ENCODE peak calls at places on chromosome 3, in five cellular contexts. One of them, this sample, is unnamed.

GRCh38 chr3:64138046-64138445 is 87.2 kb downstream of the PRICKLE2 start:
- DNase-seq in CD8-positive, alpha-beta T cell: no peak
- DNase-seq in HCT116: no peak
- DNase-seq in fibroblast of the aortic adventitia: no peak
- DNase-seq in upper lobe of right lung: no peak
- DNase-seq in this sample: no peak

GRCh38 chr3:172606021-172606420 is 82.8 kb upstream of the TNFSF10 start:
- DNase-seq in CD8-positive, alpha-beta T cell: no peak
- DNase-seq in HCT116: no peak
- DNase-seq in fibroblast of the aortic adventitia: no peak
- DNase-seq in upper lobe of right lung: no peak
- DNase-seq in this sample: peak

GRCh38 chr3:37909067-37909911 is 47.6 kb downstream of the CTDSPL start:
- DNase-seq in CD8-positive, alpha-beta T cell: no peak
- DNase-seq in HCT116: no peak
- DNase-seq in fibroblast of the aortic adventitia: no peak
- DNase-seq in upper lobe of right lung: no peak
- DNase-seq in this sample: peak

GRCh38 chr3:51622868-51623267 is 48.2 kb upstream of the TEX264 start:
- DNase-seq in CD8-positive, alpha-beta T cell: no peak
- DNase-seq in HCT116: no peak
- DNase-seq in fibroblast of the aortic adventitia: peak
- DNase-seq in upper lobe of right lung: no peak
- DNase-seq in this sample: peak

GRCh38 chr3:197356275-197356674 is 57.9 kb upstream of the DLG1 start:
- DNase-seq in CD8-positive, alpha-beta T cell: no peak
- DNase-seq in HCT116: no peak
- DNase-seq in fibroblast of the aortic adventitia: no peak
- DNase-seq in upper lobe of right lung: peak
- DNase-seq in this sample: no peak

GRCh38 chr3:172235698-172236097 is 196.3 kb downstream of the FNDC3B start:
- DNase-seq in CD8-positive, alpha-beta T cell: no peak
- DNase-seq in HCT116: no peak
- DNase-seq in fibroblast of the aortic adventitia: no peak
- DNase-seq in upper lobe of right lung: no peak
- DNase-seq in this sample: no peak

GRCh38 chr3:63231556-63231955 is 46.6 kb upstream of the SYNPR start:
- DNase-seq in CD8-positive, alpha-beta T cell: no peak
- DNase-seq in HCT116: no peak
- DNase-seq in fibroblast of the aortic adventitia: no peak
- DNase-seq in upper lobe of right lung: no peak
- DNase-seq in this sample: no peak

GRCh38 chr3:87788516-87788915 is 270.3 kb downstream of the CGGBP1 start:
- DNase-seq in CD8-positive, alpha-beta T cell: no peak
- DNase-seq in HCT116: no peak
- DNase-seq in fibroblast of the aortic adventitia: no peak
- DNase-seq in upper lobe of right lung: no peak
- DNase-seq in this sample: no peak

GRCh38 chr3:54967586-54968244 is 39.9 kb upstream of the LRTM1 start:
- DNase-seq in CD8-positive, alpha-beta T cell: no peak
- DNase-seq in HCT116: no peak
- DNase-seq in fibroblast of the aortic adventitia: peak
- DNase-seq in upper lobe of right lung: no peak
- DNase-seq in this sample: peak

GRCh38 chr3:68972358-68972979 is 40.1 kb upstream of the TAFA4 start:
- DNase-seq in CD8-positive, alpha-beta T cell: peak
- DNase-seq in HCT116: peak
- DNase-seq in fibroblast of the aortic adventitia: peak
- DNase-seq in upper lobe of right lung: no peak
- DNase-seq in this sample: peak

GRCh38 chr3:57095361-57095760 is 34.9 kb downstream of the SPATA12 start:
- DNase-seq in CD8-positive, alpha-beta T cell: no peak
- DNase-seq in HCT116: no peak
- DNase-seq in fibroblast of the aortic adventitia: no peak
- DNase-seq in upper lobe of right lung: no peak
- DNase-seq in this sample: no peak

GRCh38 chr3:129606522-129607390 is at the start of gene PLXND1:
- DNase-seq in CD8-positive, alpha-beta T cell: peak
- DNase-seq in HCT116: no peak
- DNase-seq in fibroblast of the aortic adventitia: peak
- DNase-seq in upper lobe of right lung: peak
- DNase-seq in this sample: peak

GRCh38 chr3:20975221-20975620 is 775.8 kb downstream of the ZNF385D start:
- DNase-seq in CD8-positive, alpha-beta T cell: no peak
- DNase-seq in HCT116: no peak
- DNase-seq in fibroblast of the aortic adventitia: peak
- DNase-seq in upper lobe of right lung: no peak
- DNase-seq in this sample: peak

GRCh38 chr3:52277972-52278509 is 408 bp downstream of the WDR82 start:
- DNase-seq in CD8-positive, alpha-beta T cell: no peak
- DNase-seq in HCT116: no peak
- DNase-seq in fibroblast of the aortic adventitia: peak
- DNase-seq in upper lobe of right lung: no peak
- DNase-seq in this sample: peak

GRCh38 chr3:70982700-70983140 is 600.8 kb downstream of the FOXP1 start:
- DNase-seq in CD8-positive, alpha-beta T cell: no peak
- DNase-seq in HCT116: peak
- DNase-seq in fibroblast of the aortic adventitia: peak
- DNase-seq in upper lobe of right lung: no peak
- DNase-seq in this sample: peak

GRCh38 chr3:156174229-156174847 is 54.0 kb downstream of the KCNAB1 start:
- DNase-seq in CD8-positive, alpha-beta T cell: no peak
- DNase-seq in HCT116: peak
- DNase-seq in fibroblast of the aortic adventitia: peak
- DNase-seq in upper lobe of right lung: no peak
- DNase-seq in this sample: peak
- TF ChIP-seq CTCF in CD8-positive, alpha-beta T cell: no peak
- TF ChIP-seq CTCF in HCT116: peak
- TF ChIP-seq CTCF in fibroblast of the aortic adventitia: peak
- TF ChIP-seq CTCF in upper lobe of right lung: no peak
- TF ChIP-seq CTCF in this sample: peak

DNA sequence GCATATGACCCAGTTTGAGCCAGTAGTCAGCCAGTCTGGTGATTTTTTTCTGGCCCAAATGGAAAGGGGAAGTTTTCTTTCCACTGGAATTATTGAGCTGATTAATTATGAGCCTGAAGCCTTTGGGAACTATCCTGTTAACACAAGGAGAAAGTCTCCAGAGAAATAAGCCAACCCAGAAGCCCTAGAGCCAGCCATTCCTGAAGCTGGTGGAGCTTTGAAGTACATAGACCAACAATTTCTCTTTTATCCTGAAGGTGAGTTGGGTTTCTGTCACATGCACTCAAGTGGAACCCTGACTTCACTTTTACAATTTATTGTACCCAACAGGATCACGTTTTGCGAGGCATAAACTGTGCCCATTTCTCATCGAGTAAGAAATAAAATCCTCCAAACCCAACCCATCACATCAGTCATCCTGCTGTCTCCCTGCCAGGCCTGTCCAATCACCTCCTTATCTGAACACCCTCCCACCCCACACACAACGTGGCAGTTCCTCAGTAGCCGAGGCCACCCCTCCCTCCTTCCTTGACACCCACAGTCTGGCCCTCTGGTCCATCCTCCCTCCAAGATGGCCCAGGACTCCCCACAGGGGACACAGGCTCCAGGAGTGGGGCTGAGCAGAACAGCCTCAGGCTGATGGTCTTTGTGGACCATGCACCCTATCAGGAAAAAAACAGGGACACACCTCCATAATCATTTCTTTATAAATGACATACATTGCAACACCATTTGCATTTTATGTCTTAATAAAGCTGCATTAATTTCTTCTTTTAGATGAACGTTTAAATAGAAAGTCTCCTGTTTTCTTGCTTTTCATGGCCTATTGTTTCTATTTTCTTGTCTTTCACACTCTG is 55.7 kb upstream of the GATA2 start:
- DNase-seq in CD8-positive, alpha-beta T cell: no peak
- DNase-seq in HCT116: no peak
- DNase-seq in fibroblast of the aortic adventitia: peak
- DNase-seq in upper lobe of right lung: peak
- DNase-seq in this sample: peak
- H3K4me3 ChIP-seq in CD8-positive, alpha-beta T cell: no peak
- H3K4me3 ChIP-seq in HCT116: no peak
- H3K4me3 ChIP-seq in fibroblast of the aortic adventitia: no peak
- H3K4me3 ChIP-seq in upper lobe of right lung: no peak
- H3K4me3 ChIP-seq in this sample: no peak

DNA sequence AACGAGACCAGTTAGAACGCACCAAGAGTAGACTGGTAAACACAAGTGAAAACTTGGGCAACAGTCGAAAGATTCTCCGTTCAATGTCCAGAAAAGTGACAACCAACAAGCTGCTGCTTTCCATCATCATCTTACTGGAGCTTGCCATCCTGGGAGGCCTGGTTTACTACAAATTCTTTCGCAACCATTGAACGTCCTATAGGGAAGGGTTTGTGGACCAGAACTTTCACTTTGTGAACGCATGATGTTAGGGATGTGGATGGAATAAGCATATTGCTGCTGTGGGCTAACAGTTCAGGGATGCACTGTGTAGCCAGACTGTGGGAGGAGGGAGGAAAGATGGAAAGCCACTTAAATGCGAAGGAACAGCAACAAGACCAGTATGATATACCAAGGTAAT is 34.9 kb upstream of the TBC1D23 start:
- DNase-seq in CD8-positive, alpha-beta T cell: no peak
- DNase-seq in HCT116: no peak
- DNase-seq in fibroblast of the aortic adventitia: no peak
- DNase-seq in upper lobe of right lung: no peak
- DNase-seq in this sample: no peak
- TF ChIP-seq CTCF in CD8-positive, alpha-beta T cell: no peak
- TF ChIP-seq CTCF in HCT116: no peak
- TF ChIP-seq CTCF in fibroblast of the aortic adventitia: no peak
- TF ChIP-seq CTCF in upper lobe of right lung: no peak
- TF ChIP-seq CTCF in this sample: no peak

GRCh38 chr3:117103645-117104044 is 394.1 kb downstream of the TUSC7 start:
- DNase-seq in CD8-positive, alpha-beta T cell: no peak
- DNase-seq in HCT116: no peak
- DNase-seq in fibroblast of the aortic adventitia: no peak
- DNase-seq in upper lobe of right lung: no peak
- DNase-seq in this sample: no peak
- H3K4me3 ChIP-seq in CD8-positive, alpha-beta T cell: no peak
- H3K4me3 ChIP-seq in HCT116: no peak
- H3K4me3 ChIP-seq in fibroblast of the aortic adventitia: no peak
- H3K4me3 ChIP-seq in upper lobe of right lung: no peak
- H3K4me3 ChIP-seq in this sample: no peak

GRCh38 chr3:3170998-3171397 is 8.5 kb downstream of the CRBN start:
- DNase-seq in CD8-positive, alpha-beta T cell: no peak
- DNase-seq in HCT116: peak
- DNase-seq in fibroblast of the aortic adventitia: peak
- DNase-seq in upper lobe of right lung: no peak
- DNase-seq in this sample: peak
- TF ChIP-seq CTCF in CD8-positive, alpha-beta T cell: peak
- TF ChIP-seq CTCF in HCT116: peak
- TF ChIP-seq CTCF in fibroblast of the aortic adventitia: peak
- TF ChIP-seq CTCF in upper lobe of right lung: peak
- TF ChIP-seq CTCF in this sample: peak

GRCh38 chr3:152252750-152253149 is 16.0 kb upstream of the MBNL1 start:
- DNase-seq in CD8-positive, alpha-beta T cell: no peak
- DNase-seq in HCT116: no peak
- DNase-seq in fibroblast of the aortic adventitia: no peak
- DNase-seq in upper lobe of right lung: no peak
- DNase-seq in this sample: no peak

GRCh38 chr3:152255290-152255689 is 13.4 kb upstream of the MBNL1 start:
- DNase-seq in CD8-positive, alpha-beta T cell: no peak
- DNase-seq in HCT116: no peak
- DNase-seq in fibroblast of the aortic adventitia: no peak
- DNase-seq in upper lobe of right lung: no peak
- DNase-seq in this sample: no peak

GRCh38 chr3:152254031-152254430 is 14.7 kb upstream of the MBNL1 start:
- DNase-seq in CD8-positive, alpha-beta T cell: no peak
- DNase-seq in HCT116: no peak
- DNase-seq in fibroblast of the aortic adventitia: no peak
- DNase-seq in upper lobe of right lung: no peak
- DNase-seq in this sample: no peak

GRCh38 chr3:152251916-152252315 is 16.8 kb upstream of the MBNL1 start:
- DNase-seq in CD8-positive, alpha-beta T cell: no peak
- DNase-seq in HCT116: no peak
- DNase-seq in fibroblast of the aortic adventitia: no peak
- DNase-seq in upper lobe of right lung: no peak
- DNase-seq in this sample: no peak

GRCh38 chr3:152253514-152253913 is 15.2 kb upstream of the MBNL1 start:
- DNase-seq in CD8-positive, alpha-beta T cell: no peak
- DNase-seq in HCT116: no peak
- DNase-seq in fibroblast of the aortic adventitia: no peak
- DNase-seq in upper lobe of right lung: no peak
- DNase-seq in this sample: no peak
- H3K4me3 ChIP-seq in CD8-positive, alpha-beta T cell: no peak
- H3K4me3 ChIP-seq in HCT116: no peak
- H3K4me3 ChIP-seq in fibroblast of the aortic adventitia: no peak
- H3K4me3 ChIP-seq in upper lobe of right lung: no peak
- H3K4me3 ChIP-seq in this sample: no peak

DNA sequence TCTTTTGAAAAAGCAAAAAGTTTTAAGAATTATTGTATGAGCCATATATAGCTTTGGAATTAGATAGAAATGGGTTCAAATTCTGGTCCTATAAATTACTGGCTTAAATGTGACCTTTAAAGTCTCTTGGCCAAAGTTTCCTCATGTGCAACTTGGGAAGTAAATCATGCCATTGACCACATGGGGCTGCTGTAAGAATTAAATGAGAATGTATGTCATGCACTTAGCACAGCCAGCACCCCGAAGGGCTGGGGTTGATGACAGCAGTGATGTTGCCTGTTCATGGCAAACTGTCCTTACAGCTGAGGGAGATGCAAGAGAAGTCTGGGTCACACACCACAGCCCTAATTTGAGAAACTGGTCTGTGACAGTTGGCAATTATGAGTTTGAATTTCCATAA is 108.2 kb downstream of the TOP2B start:
- DNase-seq in CD8-positive, alpha-beta T cell: no peak
- DNase-seq in HCT116: no peak
- DNase-seq in fibroblast of the aortic adventitia: peak
- DNase-seq in upper lobe of right lung: no peak
- DNase-seq in this sample: no peak
- TF ChIP-seq CTCF in CD8-positive, alpha-beta T cell: no peak
- TF ChIP-seq CTCF in HCT116: peak
- TF ChIP-seq CTCF in fibroblast of the aortic adventitia: no peak
- TF ChIP-seq CTCF in upper lobe of right lung: no peak
- TF ChIP-seq CTCF in this sample: no peak